ENCODE peak calls at places on chromosomes 13 and 19, in ten cellular contexts. B is RWPE1, P is keratinocyte, C is body of pancreas, L is thoracic aorta, G is PC-9, H is colonic mucosa, Y is tibial artery, V is AG04450, K is endodermal cell. I is an unnamed sample.

GRCh38 chr19:35389192-35389861 is 18.5 kb downstream of the GPR42 start:
- DNase-seq in B (no peak), P (no peak), C (no peak), L (no peak), G (no peak), H (peak; percentile 19), Y (no peak), V (no peak), K (no peak), I (no peak)

GRCh38 chr13:79681069-79681468 is 200.1 kb downstream of the NDFIP2 start:
- DNase-seq in B (no peak), P (no peak), C (no peak), L (no peak), G (peak; percentile 28), H (no peak), Y (no peak), V (no peak), K (no peak), I (no peak)

GRCh38 chr13:30841161-30841560 is 64.9 kb upstream of the MEDAG start:
- DNase-seq in B (no peak), P (no peak), C (no peak), L (no peak), G (no peak), H (no peak), Y (no peak), V (no peak), K (no peak), I (no peak)

GRCh38 chr19:39408392-39409206 is 2.0 kb downstream of the ZFP36 start:
- DNase-seq in B (no peak), P (no peak), C (peak; percentile 58), L (no peak), G (no peak), H (peak; percentile 57), Y (no peak), V (no peak), K (peak; percentile 64), I (no peak)

GRCh38 chr13:32041429-32041828 is 9.9 kb downstream of the FRY start:
- DNase-seq in B (no peak), P (no peak), C (no peak), L (no peak), G (no peak), H (no peak), Y (no peak), V (no peak), K (no peak), I (no peak)

GRCh38 chr19:2126879-2127518 is 24.4 kb downstream of the AP3D1 start:
- DNase-seq in B (no peak), P (no peak), C (no peak), L (no peak), G (no peak), H (no peak), Y (no peak), V (no peak), K (no peak), I (no peak)

GRCh38 chr13:84137292-84137691 is 255.0 kb upstream of the SLITRK1 start:
- DNase-seq in B (no peak), P (no peak), C (no peak), L (no peak), G (no peak), H (no peak), Y (no peak), V (no peak), K (no peak), I (peak; percentile 7)

GRCh38 chr19:572891-573825 is 762 bp downstream of the BSG start:
- DNase-seq in B (peak; percentile 71), P (no peak), C (peak; percentile 63), L (no peak), G (peak; percentile 50), H (peak; percentile 60), Y (no peak), V (no peak), K (peak; percentile 73), I (peak; percentile 45)

GRCh38 chr13:113653264-113654174 is 4.5 kb downstream of the ATP4B start:
- DNase-seq in B (no peak), P (no peak), C (peak; percentile 4), L (no peak), G (no peak), H (no peak), Y (no peak), V (no peak), K (peak; percentile 54), I (no peak)

GRCh38 chr13:113118328-113119021 is 4.1 kb upstream of the F10 start:
- DNase-seq in B (no peak), P (no peak), C (no peak), L (no peak), G (no peak), H (no peak), Y (peak; percentile 14), V (no peak), K (peak; percentile 35), I (no peak)

GRCh38 chr19:57398868-57399267 is 9.2 kb downstream of the ZNF548 start:
- DNase-seq in B (no peak), P (no peak), C (no peak), L (no peak), G (no peak), H (no peak), Y (no peak), V (no peak), K (no peak), I (no peak)

GRCh38 chr19:27909185-27909840 is 1303.6 kb downstream of the UQCRFS1 start:
- DNase-seq in B (no peak), P (no peak), C (no peak), L (no peak), G (no peak), H (no peak), Y (no peak), V (no peak), K (peak; percentile 44), I (no peak)

GRCh38 chr19:40691421-40692211 is 1.2 kb upstream of the NUMBL start:
- DNase-seq in B (no peak), P (no peak), C (no peak), L (no peak), G (no peak), H (no peak), Y (no peak), V (no peak), K (peak; percentile 65), I (no peak)

GRCh38 chr19:3474015-3474414 is 6.3 kb downstream of the SMIM24 start:
- DNase-seq in B (no peak), P (no peak), C (peak; percentile 54), L (no peak), G (no peak), H (peak; percentile 80), Y (no peak), V (no peak), K (no peak), I (no peak)

GRCh38 chr19:33000510-33000909 is 28.5 kb downstream of the FAAP24 start:
- DNase-seq in B (no peak), P (no peak), C (no peak), L (no peak), G (no peak), H (no peak), Y (no peak), V (no peak), K (no peak), I (no peak)

GRCh38 chr19:12733369-12733896 is 1.1 kb downstream of the TRIR start:
- DNase-seq in B (peak; percentile 68), P (no peak), C (no peak), L (no peak), G (no peak), H (peak; percentile 28), Y (no peak), V (no peak), K (peak; percentile 53), I (no peak)

GRCh38 chr13:41917641-41918040 is 43.3 kb downstream of the VWA8 start:
- DNase-seq in B (no peak), P (no peak), C (no peak), L (no peak), G (no peak), H (no peak), Y (no peak), V (peak; percentile 43), K (no peak), I (peak; percentile 53)

GRCh38 chr13:60329221-60329983 is 67.6 kb upstream of the TDRD3 start:
- DNase-seq in B (peak; percentile 22), P (no peak), C (peak; percentile 60), L (no peak), G (peak; percentile 13), H (peak; percentile 42), Y (no peak), V (no peak), K (peak; percentile 90), I (peak; percentile 43)

GRCh38 chr13:110138009-110138699 is 168.8 kb downstream of the COL4A1 start:
- DNase-seq in B (peak; percentile 90), P (no peak), C (peak; percentile 74), L (peak; percentile 52), G (peak; percentile 82), H (peak; percentile 53), Y (peak; percentile 73), V (no peak), K (peak; percentile 85), I (peak; percentile 78)
- H3K27ac ChIP-seq in B (peak overlapping the region; percentile 73), P (peak overlapping the region; percentile 23), C (peak overlapping the region; percentile 68), L (peak overlapping the region; percentile 67), G (peak overlapping the region; percentile 95), H (peak overlapping the region; percentile 8), Y (peak overlapping the region; percentile 68), V (no peak overlapping the region), K (no peak overlapping the region), I (peak overlapping the region; percentile 3)

GRCh38 chr13:102870677-102871415 is 25.0 kb downstream of the ERCC5 start:
- DNase-seq in B (peak; percentile 76), P (no peak), C (peak; percentile 48), L (no peak), G (peak; percentile 32), H (peak; percentile 50), Y (no peak), V (no peak), K (peak; percentile 83), I (peak; percentile 64)
- TF ChIP-seq CTCF in B (peak; percentile 88), P (peak; percentile 66), C (peak; percentile 66), L (peak; percentile 65), G (peak; percentile 91), H (peak; percentile 65), Y (peak; percentile 38), V (peak; percentile 85), K (peak; percentile 90), I (peak; percentile 80)

DNA sequence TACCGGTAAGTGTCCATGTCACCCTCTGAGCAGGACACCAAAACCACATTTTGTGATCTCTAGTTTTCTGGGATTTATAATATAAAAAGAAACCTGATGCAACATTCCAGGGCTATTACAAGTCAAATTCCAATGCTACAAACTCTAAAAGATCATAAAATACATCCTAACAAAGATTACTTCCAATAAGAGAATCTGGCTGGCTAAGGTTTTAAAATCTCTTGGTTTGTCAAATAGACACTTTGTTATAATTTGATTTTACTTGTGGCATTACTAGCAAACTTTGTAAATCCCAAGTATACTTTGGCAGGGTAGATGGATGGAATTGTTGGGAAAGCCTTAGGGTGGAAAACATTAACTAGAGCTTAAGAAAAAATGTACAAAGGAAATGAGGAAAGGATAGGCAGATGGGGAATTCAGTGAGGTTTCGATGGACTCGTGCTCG is 74.0 kb upstream of the POMP start:
- DNase-seq in B (no peak), P (no peak), C (no peak), L (no peak), G (no peak), H (no peak), Y (no peak), V (peak; percentile 13), K (no peak), I (no peak)
- H3K27ac ChIP-seq in B (no peak overlapping the region), P (no peak overlapping the region), C (no peak overlapping the region), L (no peak overlapping the region), G (no peak overlapping the region), H (no peak overlapping the region), Y (no peak overlapping the region), V (peak overlapping the region; percentile 79), K (no peak overlapping the region), I (peak overlapping the region; percentile 43)

DNA sequence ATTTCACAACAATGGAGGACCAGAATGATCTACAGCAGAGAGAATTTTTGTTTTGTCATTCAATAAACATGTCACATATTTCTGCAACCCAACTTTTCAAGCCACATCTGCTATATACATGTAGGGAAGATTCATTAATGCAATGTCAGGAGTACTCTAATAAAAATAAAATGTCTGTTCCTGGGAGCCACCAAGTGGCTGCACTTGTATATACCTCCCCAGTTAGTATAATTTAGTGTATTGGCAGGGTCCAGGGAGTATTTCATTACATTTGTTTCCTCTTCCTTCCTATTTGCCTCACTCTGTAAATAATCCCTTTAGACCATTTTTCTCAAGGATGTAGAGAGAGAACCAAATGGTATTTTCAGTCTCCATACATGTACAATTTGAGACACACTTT is 1169.0 kb downstream of the DIAPH3 start:
- DNase-seq in B (no peak), P (no peak), C (no peak), L (no peak), G (no peak), H (no peak), Y (no peak), V (no peak), K (no peak), I (no peak)
- TF ChIP-seq CTCF in B (no peak), P (peak; percentile 22), C (no peak), L (no peak), G (no peak), H (no peak), Y (no peak), V (no peak), K (peak; percentile 62), I (peak; percentile 31)

I was measured in brain microvascular endothelial cell.